ENCODE peak calls at places on chromosomes 6 and 20, in four cellular contexts. Y is stomach, E is transverse colon, D is IMR-90. R is an unnamed sample.

GRCh38 chr6:149088361-149088760 is 229.2 kb upstream of the TAB2 start:
- DNase-seq in Y (no peak), E (no peak), D (no peak), R (no peak)

GRCh38 chr6:142824491-142824890 is 120.5 kb downstream of the HIVEP2 start:
- DNase-seq in Y (no peak), E (no peak), D (no peak), R (no peak)

GRCh38 chr6:25068866-25069265 is 133.1 kb upstream of the RIPOR2 start:
- DNase-seq in Y (no peak), E (no peak), D (no peak), R (no peak)

GRCh38 chr6:141335476-141335875 is 797.2 kb upstream of the GJE1 start:
- DNase-seq in Y (no peak), E (no peak), D (no peak), R (no peak)

GRCh38 chr20:25538838-25539665 is 46.3 kb downstream of the NINL start:
- DNase-seq in Y (no peak), E (no peak), D (no peak), R (no peak)

GRCh38 chr6:41639556-41640371 is 1.5 kb downstream of the MDFI start:
- DNase-seq in Y (no peak), E (no peak), D (no peak), R (no peak)

GRCh38 chr6:168206681-168207274 is 112.8 kb downstream of the DACT2 start:
- DNase-seq in Y (no peak), E (no peak), D (no peak), R (no peak)

GRCh38 chr6:76984572-76984971 is 478.7 kb downstream of the HTR1B start:
- DNase-seq in Y (no peak), E (no peak), D (peak; percentile 7), R (no peak)

GRCh38 chr20:40689943-40690835 is 1.2 kb upstream of the MAFB start:
- DNase-seq in Y (peak; percentile 90), E (peak; percentile 83), D (peak; percentile 79), R (peak; percentile 88)

GRCh38 chr6:141401168-141401567 is 731.6 kb upstream of the GJE1 start:
- DNase-seq in Y (no peak), E (no peak), D (no peak), R (no peak)

GRCh38 chr20:34512266-34512954 is 3.8 kb upstream of the DYNLRB1 start:
- DNase-seq in Y (no peak), E (no peak), D (peak; percentile 34), R (no peak)

GRCh38 chr20:60512436-60512835 is 554.2 kb downstream of the CDH26 start:
- DNase-seq in Y (no peak), E (no peak), D (peak; percentile 63), R (no peak)

GRCh38 chr6:26195924-26196845 is 109.0 kb downstream of the HFE start:
- DNase-seq in Y (no peak), E (peak; percentile 33), D (peak; percentile 23), R (peak; percentile 72)

GRCh38 chr20:11880694-11881093 is 37.0 kb upstream of the BTBD3 start:
- DNase-seq in Y (no peak), E (no peak), D (no peak), R (no peak)

GRCh38 chr20:37810027-37810426 is 92.9 kb upstream of the VSTM2L start:
- DNase-seq in Y (no peak), E (no peak), D (no peak), R (no peak)

DNA sequence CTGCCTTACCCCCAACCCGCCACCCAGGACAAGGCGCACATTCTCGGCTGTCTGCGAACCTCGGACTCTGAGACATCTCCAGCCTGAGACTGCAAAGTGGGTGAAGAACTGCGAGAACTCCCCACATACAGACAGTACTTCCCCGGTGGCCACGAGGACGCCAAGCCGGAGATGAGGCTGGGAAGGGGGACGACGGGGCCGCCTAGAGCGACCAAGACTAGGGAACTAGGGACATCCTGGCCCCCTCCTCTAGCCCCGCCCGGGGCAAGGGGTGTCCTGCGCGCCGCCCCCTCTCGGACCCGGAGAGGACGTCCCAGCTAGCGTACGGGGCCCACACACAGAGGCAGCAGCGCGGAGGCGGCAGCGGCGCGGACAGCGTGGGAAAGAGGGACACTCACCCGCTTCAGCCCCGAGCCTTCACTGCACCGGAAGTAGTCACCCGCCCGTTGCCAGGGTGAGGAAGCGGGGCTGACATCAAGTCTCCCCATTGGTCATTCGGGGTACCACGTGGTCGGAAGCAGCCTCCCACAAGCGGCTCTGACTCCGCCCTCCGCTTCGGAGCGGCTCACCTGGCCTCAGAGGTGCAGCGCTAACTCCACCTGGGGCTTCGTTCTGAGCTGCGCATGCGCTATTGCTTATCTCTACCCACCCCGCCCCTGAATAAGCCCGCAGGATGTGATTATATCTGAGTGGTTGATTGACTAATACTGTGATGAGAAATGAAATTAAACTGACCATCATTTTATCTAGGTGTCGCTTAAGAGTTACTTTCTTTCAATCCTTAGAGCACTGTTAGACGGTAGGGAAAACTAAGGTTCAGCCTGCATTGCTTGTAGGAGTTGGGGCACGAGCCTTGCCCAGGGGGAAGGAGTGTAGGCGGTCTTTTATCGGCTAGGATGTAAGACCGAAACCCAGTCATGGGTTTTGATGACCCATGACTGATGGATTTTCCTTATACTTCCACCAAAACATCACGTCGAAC is at the start of gene TASP1:
- DNase-seq in Y (peak; percentile 99), E (peak; percentile 98), D (peak; percentile 94), R (peak; percentile 95)
- TF ChIP-seq POLR2A in Y (no peak), E (peak; percentile 61), D (peak; percentile 83), R (peak; percentile 77)

GRCh38 chr20:51021067-51022025 is 1.6 kb downstream of the KCNG1 start:
- DNase-seq in Y (no peak), E (no peak), D (peak; percentile 61), R (no peak)
- H3K4me3 ChIP-seq in Y (no peak overlapping the region), E (no peak overlapping the region), D (peak overlapping the region; percentile 76), R (no peak overlapping the region)

DNA sequence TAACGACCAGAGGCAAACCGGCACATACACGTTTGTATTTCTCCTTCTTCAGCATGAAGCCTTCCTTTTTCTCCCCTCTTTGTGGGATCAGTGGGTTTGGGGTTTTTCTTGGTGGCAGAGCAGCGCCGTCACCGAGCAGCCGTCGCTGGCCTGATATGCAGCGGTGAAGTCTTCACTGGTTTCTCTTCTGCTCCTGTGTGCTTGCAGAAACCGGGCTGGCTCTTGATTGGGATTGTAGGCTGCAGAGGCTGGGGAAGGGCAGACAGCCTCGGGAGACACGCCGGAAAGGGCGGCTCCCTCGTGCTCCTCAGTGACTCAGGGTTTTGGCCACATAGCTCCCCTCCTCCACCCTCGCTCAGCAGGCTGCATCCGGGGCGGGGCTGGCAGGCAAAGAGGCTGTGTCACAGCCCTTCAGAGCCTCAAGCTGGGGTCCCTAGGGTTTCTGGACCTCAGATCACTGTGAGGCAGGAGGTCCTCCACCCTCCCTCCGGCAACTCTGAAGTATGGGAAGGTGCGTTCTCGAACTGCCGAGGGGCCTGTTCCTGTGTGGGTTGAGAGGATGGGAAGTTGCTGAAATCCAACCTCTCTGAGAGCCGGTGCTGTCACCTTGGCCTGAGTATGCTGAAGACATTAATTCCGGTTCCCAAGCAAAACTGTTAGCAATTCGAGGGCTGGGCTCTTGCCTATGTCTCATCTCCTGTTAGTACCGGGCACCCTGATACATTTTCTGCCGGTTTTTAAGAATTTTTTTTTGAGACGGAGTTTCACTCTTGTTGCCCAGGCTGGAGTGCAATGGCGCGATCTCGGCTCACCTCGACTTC is 24.2 kb downstream of the NQO2 start:
- DNase-seq in Y (peak; percentile 87), E (peak; percentile 93), D (peak; percentile 86), R (peak; percentile 100)
- TF ChIP-seq POLR2A in Y (no peak), E (peak; percentile 63), D (no peak), R (peak; percentile 59)

GRCh38 chr6:42932412-42932811 is 3.1 kb downstream of the CNPY3 start:
- DNase-seq in Y (no peak), E (no peak), D (no peak), R (no peak)
- H3K4me3 ChIP-seq in Y (no peak overlapping the region), E (no peak overlapping the region), D (no peak overlapping the region), R (peak overlapping the region; percentile 42)

GRCh38 chr6:44257007-44257752 is at the start of gene SLC35B2:
- DNase-seq in Y (peak; percentile 68), E (peak; percentile 70), D (peak; percentile 67), R (peak; percentile 89)
- TF ChIP-seq POLR2A in Y (no peak), E (peak; percentile 68), D (peak; percentile 65), R (peak; percentile 68)

DNA sequence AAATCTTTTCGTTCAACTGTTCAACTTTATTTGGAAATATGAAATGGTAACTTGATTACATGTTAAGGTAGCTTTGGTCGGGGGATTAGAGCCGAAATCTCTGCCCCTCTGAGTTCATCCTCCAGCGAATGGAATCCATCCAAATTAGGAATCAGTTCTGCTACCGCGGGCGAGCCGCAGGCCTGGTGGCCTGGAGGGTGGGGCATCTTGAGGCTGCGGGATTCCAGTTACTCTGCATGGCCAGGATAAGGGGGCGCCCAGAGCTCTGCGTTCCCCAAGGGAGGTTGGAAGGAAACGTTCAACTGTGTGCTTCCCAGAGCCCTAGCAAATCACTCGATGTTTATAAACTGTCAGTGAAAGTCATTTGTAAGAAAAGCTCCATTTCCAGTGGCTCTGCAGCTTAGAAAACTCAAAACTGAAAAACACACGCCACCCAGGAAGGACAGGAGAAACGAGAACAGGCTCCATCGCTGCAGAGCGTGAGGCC is 262.2 kb downstream of the TAF4 start:
- DNase-seq in Y (no peak), E (no peak), D (no peak), R (no peak)
- H3K4me3 ChIP-seq in Y (peak overlapping the region; percentile 10), E (no peak overlapping the region), D (peak overlapping the region; percentile 13), R (no peak overlapping the region)